ENCODE peak calls at places on chromosomes 11 and 22, in five cellular contexts. R is HepG2, V is K562, I is H1, M is GM12878. K is an unnamed sample.

GRCh38 chr22:31271026-31271425 is 21.3 kb downstream of the PIK3IP1 start:
- DNase-seq in R (no peak), V (no peak), I (no peak), M (no peak), K (no peak)

GRCh38 chr11:44748606-44749005 is 21.8 kb downstream of the TSPAN18 start:
- DNase-seq in R (no peak), V (no peak), I (no peak), M (no peak), K (no peak)

GRCh38 chr11:100578966-100579365 is 108.1 kb upstream of the ARHGAP42 start:
- DNase-seq in R (no peak), V (no peak), I (peak; percentile 47), M (no peak), K (no peak)

GRCh38 chr11:2348986-2349385 is 28.1 kb upstream of the CD81 start:
- DNase-seq in R (no peak), V (no peak), I (no peak), M (no peak), K (no peak)

GRCh38 chr11:35558468-35558867 is 33.1 kb upstream of the PAMR1 start:
- DNase-seq in R (no peak), V (no peak), I (no peak), M (no peak), K (no peak)

GRCh38 chr22:43543522-43544281 is 131.9 kb downstream of the MPPED1 start:
- DNase-seq in R (no peak), V (no peak), I (no peak), M (no peak), K (no peak)

GRCh38 chr22:24540470-24540869 is 14.5 kb downstream of the GUCD1 start:
- DNase-seq in R (no peak), V (no peak), I (no peak), M (no peak), K (no peak)

GRCh38 chr22:22167791-22168189 is 76.8 kb upstream of the VPREB1 start:
- DNase-seq in R (no peak), V (peak; percentile 15), I (no peak), M (peak; percentile 79), K (no peak)

GRCh38 chr11:111642521-111642920 is 40.3 kb downstream of the SIK2 start:
- DNase-seq in R (no peak), V (no peak), I (no peak), M (no peak), K (no peak)

GRCh38 chr22:22207845-22208564 is 36.6 kb upstream of the VPREB1 start:
- DNase-seq in R (peak; percentile 53), V (peak; percentile 98), I (peak; percentile 36), M (peak; percentile 62), K (peak; percentile 69)

GRCh38 chr11:128299132-128299726 is 288.1 kb downstream of the ETS1 start:
- DNase-seq in R (no peak), V (no peak), I (no peak), M (peak; percentile 76), K (no peak)

GRCh38 chr22:37138879-37139561 is 10.7 kb downstream of the IL2RB start:
- DNase-seq in R (no peak), V (no peak), I (no peak), M (no peak), K (no peak)

GRCh38 chr11:61917357-61918109 is at the start of gene RAB3IL1:
- DNase-seq in R (no peak), V (peak; percentile 76), I (no peak), M (no peak), K (no peak)

GRCh38 chr22:26894766-26895485 is 237.5 kb downstream of the MIAT start:
- DNase-seq in R (peak; percentile 37), V (no peak), I (no peak), M (no peak), K (peak; percentile 4)

GRCh38 chr11:128481135-128481534 is 106.2 kb downstream of the ETS1 start:
- DNase-seq in R (no peak), V (no peak), I (no peak), M (no peak), K (no peak)

GRCh38 chr11:121452609-121453150 is at the start of gene SORL1-AS1:
- DNase-seq in R (no peak), V (no peak), I (no peak), M (no peak), K (no peak)

GRCh38 chr11:105489431-105489830 is 120.4 kb upstream of the GRIA4 start:
- DNase-seq in R (no peak), V (no peak), I (no peak), M (no peak), K (no peak)

GRCh38 chr11:66288866-66289547 is at the start of gene YIF1A:
- DNase-seq in R (peak; percentile 99), V (peak; percentile 99), I (peak; percentile 98), M (peak; percentile 98), K (peak; percentile 99)

GRCh38 chr11:35486446-35486845 is 39.0 kb downstream of the PAMR1 start:
- DNase-seq in R (no peak), V (no peak), I (no peak), M (no peak), K (peak; percentile 13)

GRCh38 chr22:45534339-45535192 is 31.9 kb downstream of the FBLN1 start:
- DNase-seq in R (no peak), V (no peak), I (no peak), M (no peak), K (no peak)

GRCh38 chr22:20430641-20431519 is 6.7 kb downstream of the SCARF2 start:
- DNase-seq in R (no peak), V (no peak), I (no peak), M (no peak), K (peak; percentile 33)

GRCh38 chr11:11454671-11455223 is 101.7 kb upstream of the CSNK2A3 start:
- DNase-seq in R (no peak), V (no peak), I (no peak), M (no peak), K (no peak)

GRCh38 chr22:44399906-44400762 is 87.4 kb upstream of the SHISAL1 start:
- DNase-seq in R (no peak), V (no peak), I (no peak), M (no peak), K (no peak)

GRCh38 chr22:38353142-38353629 is 36.0 kb upstream of the CSNK1E start:
- DNase-seq in R (no peak), V (peak; percentile 74), I (peak; percentile 38), M (no peak), K (peak; percentile 8)

GRCh38 chr11:11608783-11609232 is 13.0 kb downstream of the GALNT18 start:
- DNase-seq in R (no peak), V (no peak), I (no peak), M (no peak), K (no peak)

GRCh38 chr11:126712017-126712625 is 288.4 kb downstream of the KIRREL3 start:
- DNase-seq in R (no peak), V (peak; percentile 31), I (no peak), M (no peak), K (no peak)

GRCh38 chr11:69215784-69216415 is 60.2 kb downstream of the SMIM38 start:
- DNase-seq in R (no peak), V (no peak), I (no peak), M (no peak), K (no peak)

GRCh38 chr11:106276126-106276525 is 198.7 kb downstream of the AASDHPPT start:
- DNase-seq in R (no peak), V (no peak), I (no peak), M (no peak), K (no peak)

GRCh38 chr11:124108158-124108557 is 7.1 kb upstream of the VWA5A start:
- DNase-seq in R (peak; percentile 3), V (peak; percentile 76), I (no peak), M (no peak), K (peak; percentile 22)
- TF ChIP-seq MAX in R (no peak), V (no peak), I (no peak), M (no peak), K (no peak)

DNA sequence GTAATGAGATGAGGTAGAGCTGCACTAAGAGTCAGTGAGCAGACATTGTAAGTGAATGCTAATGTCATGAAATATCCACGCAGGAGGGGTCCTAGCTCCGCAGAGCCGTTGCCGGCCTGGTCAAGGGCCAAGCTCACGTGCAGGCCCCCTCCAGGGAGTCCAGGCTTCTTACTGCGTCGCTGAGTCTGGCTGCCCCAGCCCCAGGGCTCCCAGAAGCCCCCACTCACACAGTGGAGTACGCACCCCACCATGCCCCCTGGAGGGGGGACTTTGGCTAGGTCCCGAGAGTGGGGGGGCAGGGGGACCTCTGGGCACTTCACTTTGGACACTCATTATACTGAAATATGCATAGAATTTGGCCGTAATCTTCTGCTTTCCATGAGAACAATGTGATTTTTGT is 59.2 kb downstream of the BRD1 start:
- DNase-seq in R (no peak), V (no peak), I (no peak), M (no peak), K (no peak)
- TF ChIP-seq SRF in R (no peak), V (no peak), I (no peak), M (no peak), K (no peak)

GRCh38 chr22:41916745-41917358 is 2.0 kb upstream of the SHISA8 start:
- DNase-seq in R (no peak), V (no peak), I (no peak), M (no peak), K (no peak)

GRCh38 chr22:41913842-41914534 is 886 bp downstream of the SHISA8 start:
- DNase-seq in R (no peak), V (no peak), I (no peak), M (no peak), K (no peak)

GRCh38 chr22:41914611-41915034 is 251 bp downstream of the SHISA8 start:
- DNase-seq in R (no peak), V (no peak), I (no peak), M (no peak), K (no peak)

GRCh38 chr22:41915783-41916493 is 1.1 kb upstream of the SHISA8 start:
- DNase-seq in R (no peak), V (no peak), I (no peak), M (no peak), K (no peak)

GRCh38 chr22:41915035-41915782 is at the start of gene SHISA8:
- DNase-seq in R (no peak), V (peak; percentile 61), I (no peak), M (no peak), K (no peak)
- TF ChIP-seq MAX in R (no peak), V (no peak), I (no peak), M (no peak), K (no peak)

DNA sequence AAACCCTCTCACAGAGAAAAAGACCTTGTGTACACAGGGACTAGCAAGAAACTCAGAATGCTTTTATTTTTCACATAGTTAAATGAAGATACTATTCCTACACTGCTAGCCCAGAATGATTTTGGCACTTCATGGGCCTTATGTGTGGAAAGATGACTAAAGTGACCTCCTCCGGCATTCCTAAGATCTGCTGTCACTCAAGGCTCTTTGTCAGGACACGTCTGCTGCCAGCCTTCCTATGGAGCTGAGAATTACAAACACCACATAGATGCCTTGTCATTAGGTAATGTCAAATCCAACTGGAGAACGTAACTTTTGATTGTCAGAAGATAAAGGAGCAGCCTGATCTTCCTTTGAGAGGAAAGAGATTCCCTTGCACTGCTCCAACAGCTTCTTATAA is 249.1 kb downstream of the FAT3 start:
- DNase-seq in R (no peak), V (no peak), I (no peak), M (no peak), K (no peak)
- TF ChIP-seq SRF in R (no peak), V (no peak), I (no peak), M (no peak), K (no peak)

DNA sequence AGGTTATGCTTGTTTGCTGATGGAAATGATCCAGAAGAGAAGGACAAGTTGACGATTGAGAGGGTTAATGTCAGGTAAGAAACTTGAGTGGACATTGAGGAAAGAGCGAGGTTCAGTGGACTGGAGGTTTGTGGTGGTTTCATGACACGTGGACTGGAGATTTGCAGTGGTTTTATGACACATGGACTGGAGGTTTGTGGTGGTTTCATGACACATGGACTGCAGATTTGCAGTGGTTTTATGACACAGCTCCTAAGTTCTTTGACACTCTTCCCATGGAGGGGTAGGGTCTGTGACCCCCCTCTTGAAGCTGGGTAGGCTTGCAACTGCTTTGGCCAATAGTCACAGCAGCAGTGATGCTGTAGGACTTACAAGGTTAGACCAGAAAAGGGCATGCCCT is 5.4 kb upstream of the MAPK8IP2 start:
- DNase-seq in R (no peak), V (no peak), I (no peak), M (no peak), K (no peak)
- TF ChIP-seq MAX in R (no peak), V (no peak), I (no peak), M (no peak), K (no peak)